ENCODE peak calls at places on chromosome 13, in four cellular contexts. One of them, this sample, is unnamed.

GRCh38 chr13:97018029-97018819 is 23.9 kb upstream of the OXGR1 start:
- DNase-seq in amygdala: no peak
- DNase-seq in Daoy: peak; percentile 29
- DNase-seq in NCI-H2107: no peak
- DNase-seq in this sample: peak; percentile 63

GRCh38 chr13:48709213-48709612 is 55.5 kb downstream of the CYSLTR2 start:
- DNase-seq in amygdala: no peak
- DNase-seq in Daoy: no peak
- DNase-seq in NCI-H2107: no peak
- DNase-seq in this sample: no peak

GRCh38 chr13:50908371-50908770 is 1.2 kb upstream of the RNASEH2B start:
- DNase-seq in amygdala: no peak
- DNase-seq in Daoy: no peak
- DNase-seq in NCI-H2107: no peak
- DNase-seq in this sample: no peak

GRCh38 chr13:30863796-30864195 is 42.3 kb upstream of the MEDAG start:
- DNase-seq in amygdala: no peak
- DNase-seq in Daoy: no peak
- DNase-seq in NCI-H2107: no peak
- DNase-seq in this sample: no peak

GRCh38 chr13:80529734-80530133 is 188.8 kb upstream of the SPRY2 start:
- DNase-seq in amygdala: no peak
- DNase-seq in Daoy: no peak
- DNase-seq in NCI-H2107: no peak
- DNase-seq in this sample: no peak

GRCh38 chr13:44300895-44301638 is 72.6 kb upstream of the SERP2 start:
- DNase-seq in amygdala: no peak
- DNase-seq in Daoy: peak; percentile 87
- DNase-seq in NCI-H2107: peak; percentile 47
- DNase-seq in this sample: peak; percentile 86

GRCh38 chr13:112127564-112127963 is 60.6 kb downstream of the SOX1 start:
- DNase-seq in amygdala: no peak
- DNase-seq in Daoy: no peak
- DNase-seq in NCI-H2107: no peak
- DNase-seq in this sample: no peak

GRCh38 chr13:42420304-42420703 is 148.4 kb downstream of the AKAP11 start:
- DNase-seq in amygdala: no peak
- DNase-seq in Daoy: no peak
- DNase-seq in NCI-H2107: no peak
- DNase-seq in this sample: no peak

GRCh38 chr13:73717632-73718031 is 416.6 kb downstream of the KLF12 start:
- DNase-seq in amygdala: no peak
- DNase-seq in Daoy: peak; percentile 37
- DNase-seq in NCI-H2107: no peak
- DNase-seq in this sample: peak; percentile 2

GRCh38 chr13:76711515-76712182 is 174.6 kb downstream of the KCTD12 start:
- DNase-seq in amygdala: no peak
- DNase-seq in Daoy: peak; percentile 36
- DNase-seq in NCI-H2107: no peak
- DNase-seq in this sample: no peak

GRCh38 chr13:47027797-47028437 is 131.1 kb upstream of the HTR2A start:
- DNase-seq in amygdala: no peak
- DNase-seq in Daoy: no peak
- DNase-seq in NCI-H2107: no peak
- DNase-seq in this sample: no peak

GRCh38 chr13:41299316-41300094 is 11.6 kb upstream of the NAA16 start:
- DNase-seq in amygdala: no peak
- DNase-seq in Daoy: no peak
- DNase-seq in NCI-H2107: no peak
- DNase-seq in this sample: no peak

GRCh38 chr13:50787316-50788195 is 55.9 kb downstream of the DLEU7 start:
- DNase-seq in amygdala: no peak
- DNase-seq in Daoy: no peak
- DNase-seq in NCI-H2107: no peak
- DNase-seq in this sample: peak; percentile 52

GRCh38 chr13:113526466-113527220 is 36.1 kb upstream of the DCUN1D2 start:
- DNase-seq in amygdala: no peak
- DNase-seq in Daoy: no peak
- DNase-seq in NCI-H2107: no peak
- DNase-seq in this sample: peak; percentile 60

GRCh38 chr13:39407786-39408185 is 195.2 kb downstream of the LHFPL6 start:
- DNase-seq in amygdala: no peak
- DNase-seq in Daoy: no peak
- DNase-seq in NCI-H2107: no peak
- DNase-seq in this sample: no peak

GRCh38 chr13:41122838-41123237 is 9.8 kb downstream of the KBTBD6 start:
- DNase-seq in amygdala: no peak
- DNase-seq in Daoy: no peak
- DNase-seq in NCI-H2107: no peak
- DNase-seq in this sample: no peak

GRCh38 chr13:110799246-110800236 is 86.0 kb downstream of the ING1 start:
- DNase-seq in amygdala: no peak
- DNase-seq in Daoy: peak; percentile 52
- DNase-seq in NCI-H2107: no peak
- DNase-seq in this sample: no peak

GRCh38 chr13:113937497-113938140 is 36.3 kb downstream of the C13orf46 start:
- DNase-seq in amygdala: no peak
- DNase-seq in Daoy: no peak
- DNase-seq in NCI-H2107: no peak
- DNase-seq in this sample: no peak

GRCh38 chr13:49464621-49465325 is 20.7 kb downstream of the SETDB2 start:
- DNase-seq in amygdala: no peak
- DNase-seq in Daoy: no peak
- DNase-seq in NCI-H2107: no peak
- DNase-seq in this sample: peak; percentile 12

GRCh38 chr13:111045170-111045569 is 69.9 kb upstream of the ARHGEF7 start:
- DNase-seq in amygdala: no peak
- DNase-seq in Daoy: no peak
- DNase-seq in NCI-H2107: no peak
- DNase-seq in this sample: no peak

GRCh38 chr13:112685856-112686255 is 4.0 kb upstream of the ATP11A start:
- DNase-seq in amygdala: no peak
- DNase-seq in Daoy: no peak
- DNase-seq in NCI-H2107: no peak
- DNase-seq in this sample: peak; percentile 60

GRCh38 chr13:110393761-110394160 is 86.7 kb downstream of the COL4A2 start:
- DNase-seq in amygdala: no peak
- DNase-seq in Daoy: no peak
- DNase-seq in NCI-H2107: no peak
- DNase-seq in this sample: no peak

GRCh38 chr13:33405371-33405770 is 119.8 kb upstream of the STARD13 start:
- DNase-seq in amygdala: no peak
- DNase-seq in Daoy: no peak
- DNase-seq in NCI-H2107: no peak
- DNase-seq in this sample: no peak

GRCh38 chr13:23558675-23559536 is 11.3 kb upstream of the TNFRSF19 start:
- DNase-seq in amygdala: no peak
- DNase-seq in Daoy: peak; percentile 74
- DNase-seq in NCI-H2107: peak; percentile 28
- DNase-seq in this sample: peak; percentile 76

GRCh38 chr13:49112782-49113525 is 107.2 kb upstream of the MLNR start:
- DNase-seq in amygdala: no peak
- DNase-seq in Daoy: peak; percentile 23
- DNase-seq in NCI-H2107: no peak
- DNase-seq in this sample: peak; percentile 2

This sample was measured in NCI-H69.